ENCODE peak calls at places on chromosomes 7 and 10, in four cellular contexts. E is neuronal stem cell, Y is osteoblast, T is transverse colon. X is an unnamed sample. For H3K4me1, the result is how much of the 10 kb centered on the place peaks cover.

GRCh38 chr10:71635251-71635866 is 84.2 kb downstream of the C10orf105 start:
- DNase-seq in E (no peak), Y (peak), T (no peak), X (no peak)

GRCh38 chr7:14040528-14040927 is 51.1 kb upstream of the ETV1 start:
- DNase-seq in E (no peak), Y (no peak), T (no peak), X (no peak)

GRCh38 chr10:72736176-72736795 is 44.3 kb downstream of the MCU start:
- DNase-seq in E (no peak), Y (peak), T (no peak), X (no peak)

GRCh38 chr10:122239578-122240257 is 31.4 kb upstream of the BTBD16 start:
- DNase-seq in E (no peak), Y (peak), T (no peak), X (no peak)

GRCh38 chr10:132130286-132131265 is 56.2 kb upstream of the DPYSL4 start:
- DNase-seq in E (no peak), Y (no peak), T (no peak), X (no peak)

GRCh38 chr10:118332247-118332646 is 9.9 kb downstream of the FAM204A start:
- DNase-seq in E (no peak), Y (no peak), T (no peak), X (no peak)

GRCh38 chr10:92901819-92902234 is 53.5 kb downstream of the EXOC6 start:
- DNase-seq in E (no peak), Y (no peak), T (no peak), X (no peak)

GRCh38 chr10:130160775-130161174 is 24.6 kb downstream of the GLRX3 start:
- DNase-seq in E (no peak), Y (no peak), T (no peak), X (no peak)

GRCh38 chr7:137986252-137987010 is 15.5 kb downstream of the CREB3L2 start:
- DNase-seq in E (no peak), Y (no peak), T (peak), X (no peak)

GRCh38 chr10:81831060-81831459 is 43.9 kb upstream of the NRG3 start:
- DNase-seq in E (no peak), Y (no peak), T (no peak), X (no peak)

GRCh38 chr10:70943249-70943648 is 54.9 kb upstream of the PCBD1 start:
- DNase-seq in E (no peak), Y (peak), T (no peak), X (no peak)

GRCh38 chr7:103504505-103505135 is 58.6 kb upstream of the SLC26A5 start:
- DNase-seq in E (no peak), Y (no peak), T (no peak), X (no peak)

GRCh38 chr7:70776627-70777101 is 355.3 kb upstream of the GALNT17 start:
- DNase-seq in E (no peak), Y (no peak), T (no peak), X (peak)

GRCh38 chr10:132861116-132861691 is 75.3 kb upstream of the NKX6-2 start:
- DNase-seq in E (no peak), Y (peak), T (no peak), X (no peak)

GRCh38 chr10:83476211-83476610 is 663.1 kb upstream of the GHITM start:
- DNase-seq in E (no peak), Y (no peak), T (no peak), X (no peak)

GRCh38 chr7:37758467-37758866 is 74.9 kb downstream of the GPR141 start:
- DNase-seq in E (no peak), Y (no peak), T (no peak), X (no peak)

GRCh38 chr10:19952103-19952502 is 135.9 kb downstream of the PLXDC2 start:
- DNase-seq in E (no peak), Y (no peak), T (no peak), X (no peak)

DNA sequence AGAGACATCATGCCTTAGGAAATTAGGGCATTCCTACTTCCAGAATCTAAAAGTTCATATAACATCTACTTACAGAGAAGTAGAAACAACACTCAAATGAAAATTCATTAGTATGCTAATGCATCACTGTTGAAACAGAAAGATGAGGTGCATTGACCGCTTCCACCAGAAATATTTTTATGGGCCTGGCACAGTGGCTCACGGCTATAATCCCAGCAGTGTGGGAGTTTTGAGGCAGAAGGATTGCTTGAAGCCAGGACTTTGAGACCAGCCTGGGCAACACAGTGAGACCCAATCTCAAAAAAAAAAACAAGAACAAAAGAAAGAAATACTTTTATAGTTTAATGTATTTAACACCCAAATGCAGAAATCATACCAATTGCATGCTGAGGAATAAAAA is 220.9 kb downstream of the SKIDA1 start:
- DNase-seq in E (no peak), Y (no peak), T (no peak), X (no peak)
- H3K4me3 ChIP-seq in E (no peak), Y (no peak), T (no peak), X (no peak)

GRCh38 chr10:124739119-124739921 is 4.9 kb downstream of the FAM53B start:
- DNase-seq in E (no peak), Y (no peak), T (no peak), X (no peak)
- H3K4me1 ChIP-seq in E (under half), Y (under half), T (half or more), X (half or more)

DNA sequence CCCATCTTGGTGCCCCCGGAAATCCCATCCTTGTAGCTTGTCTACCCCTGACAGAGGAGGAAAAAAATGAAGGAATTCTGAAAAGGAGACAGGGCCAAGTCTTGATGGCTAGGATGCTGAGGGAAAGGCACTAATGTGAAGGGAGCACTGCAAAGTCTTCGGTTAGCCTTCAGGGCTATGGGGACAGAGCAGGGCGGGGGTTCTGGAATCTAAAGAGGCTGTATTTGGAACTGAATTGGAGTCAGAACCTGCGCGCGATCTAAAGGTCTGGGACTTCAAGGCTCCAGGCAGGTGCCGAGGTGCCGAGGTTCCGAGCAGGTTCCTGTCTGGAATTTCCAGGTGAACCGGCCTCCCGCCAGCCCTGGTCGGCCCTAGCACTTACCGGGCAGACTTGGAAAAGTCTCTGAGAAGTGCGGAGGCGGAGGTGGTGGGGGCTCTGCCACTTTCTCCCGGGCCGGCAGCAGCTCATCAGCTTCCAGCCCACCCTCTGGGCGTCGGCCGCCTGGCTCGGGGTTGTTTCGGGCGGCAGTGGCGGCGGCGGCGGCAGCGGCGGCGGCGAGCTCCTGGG is 781 bp downstream of the GBX1 start:
- DNase-seq in E (peak), Y (no peak), T (no peak), X (no peak)
- H3K4me3 ChIP-seq in E (peak), Y (peak), T (peak), X (no peak)

DNA sequence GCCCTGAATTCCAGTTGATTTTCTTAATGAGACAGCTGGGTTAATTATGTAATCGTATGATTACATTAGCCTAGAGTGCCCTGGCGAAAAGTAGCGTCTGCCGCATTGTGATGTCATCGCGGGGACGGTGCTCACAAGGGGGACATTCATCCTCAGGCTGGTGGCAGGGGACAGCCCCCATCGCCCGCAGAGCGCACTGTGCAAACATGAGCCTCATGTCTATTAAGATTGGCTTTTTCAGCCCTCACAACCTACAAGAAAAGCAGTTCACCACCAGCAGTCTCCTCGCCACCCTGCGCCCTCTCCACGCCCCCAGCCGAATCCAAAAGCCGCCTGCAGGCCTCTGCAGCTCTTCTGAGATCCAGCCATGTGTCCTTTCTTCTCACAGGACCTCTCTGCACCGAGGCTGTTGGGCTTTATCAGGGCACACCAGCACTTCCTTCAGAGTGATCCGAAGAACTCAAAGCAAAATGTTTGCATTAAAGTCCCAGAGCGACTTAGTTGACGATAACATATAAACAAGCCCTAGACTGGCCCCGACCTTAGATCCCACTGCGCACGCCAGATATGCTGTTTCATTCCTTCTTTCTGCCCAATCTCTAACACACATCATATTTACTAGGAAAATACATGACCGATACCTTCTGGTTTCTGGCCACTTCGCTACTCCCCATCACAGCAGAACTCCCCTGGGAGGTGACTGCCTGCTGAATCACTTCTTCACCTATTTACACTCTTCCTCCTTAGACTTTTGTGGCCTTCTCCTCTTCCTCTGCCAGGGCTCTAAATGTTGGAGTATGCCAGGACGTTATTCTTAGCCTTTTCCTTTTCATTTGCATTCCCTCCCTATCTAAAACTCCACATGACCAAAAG is 206.1 kb upstream of the SH2B2 start:
- DNase-seq in E (no peak), Y (peak), T (no peak), X (no peak)
- H3K4me1 ChIP-seq in E (under half), Y (under half), T (under half), X (under half)

GRCh38 chr10:21518629-21519321 is 6.7 kb downstream of the SKIDA1 start:
- DNase-seq in E (no peak), Y (peak), T (no peak), X (peak)
- H3K4me3 ChIP-seq in E (peak), Y (peak), T (peak), X (no peak)

GRCh38 chr10:8049151-8049873 is 5.2 kb upstream of the GATA3 start:
- DNase-seq in E (peak), Y (peak), T (no peak), X (no peak)
- H3K4me1 ChIP-seq in E (under half), Y (under half), T (under half), X (under half)

GRCh38 chr7:157690058-157690832 is 353.4 kb downstream of the DNAJB6 start:
- DNase-seq in E (peak), Y (peak), T (no peak), X (no peak)
- H3K4me3 ChIP-seq in E (peak), Y (no peak), T (peak), X (no peak)